ENCODE peak calls at places on chromosomes 2 and 18, in eight cellular contexts. One of them, this sample, is unnamed.

GRCh38 chr18:33581816-33582215 is 3.8 kb downstream of the ASXL3 start:
- DNase-seq in AG04450: no peak
- DNase-seq in heart left ventricle: no peak
- DNase-seq in psoas muscle: no peak
- DNase-seq in naive thymus-derived CD4-positive, alpha-beta T cell: no peak
- DNase-seq in dorsolateral prefrontal cortex: no peak
- DNase-seq in mammary epithelial cell: no peak
- DNase-seq in IMR-90: no peak
- DNase-seq in this sample: peak; percentile 15

GRCh38 chr18:22324191-22325131 is 93.3 kb downstream of the CTAGE1 start:
- DNase-seq in AG04450: no peak
- DNase-seq in heart left ventricle: peak; percentile 90
- DNase-seq in psoas muscle: peak; percentile 62
- DNase-seq in naive thymus-derived CD4-positive, alpha-beta T cell: no peak
- DNase-seq in dorsolateral prefrontal cortex: no peak
- DNase-seq in mammary epithelial cell: no peak
- DNase-seq in IMR-90: no peak
- DNase-seq in this sample: peak; percentile 81

GRCh38 chr2:153880926-153881325 is 9.2 kb downstream of the GALNT13 start:
- DNase-seq in AG04450: no peak
- DNase-seq in heart left ventricle: no peak
- DNase-seq in psoas muscle: no peak
- DNase-seq in naive thymus-derived CD4-positive, alpha-beta T cell: no peak
- DNase-seq in dorsolateral prefrontal cortex: no peak
- DNase-seq in mammary epithelial cell: no peak
- DNase-seq in IMR-90: no peak
- DNase-seq in this sample: no peak

GRCh38 chr2:50754514-50754913 is 277.4 kb downstream of the NRXN1 start:
- DNase-seq in AG04450: no peak
- DNase-seq in heart left ventricle: no peak
- DNase-seq in psoas muscle: no peak
- DNase-seq in naive thymus-derived CD4-positive, alpha-beta T cell: no peak
- DNase-seq in dorsolateral prefrontal cortex: no peak
- DNase-seq in mammary epithelial cell: no peak
- DNase-seq in IMR-90: no peak
- DNase-seq in this sample: no peak

GRCh38 chr2:86186431-86186830 is 8.8 kb downstream of the IMMT start:
- DNase-seq in AG04450: no peak
- DNase-seq in heart left ventricle: no peak
- DNase-seq in psoas muscle: no peak
- DNase-seq in naive thymus-derived CD4-positive, alpha-beta T cell: no peak
- DNase-seq in dorsolateral prefrontal cortex: no peak
- DNase-seq in mammary epithelial cell: no peak
- DNase-seq in IMR-90: no peak
- DNase-seq in this sample: peak; percentile 43

GRCh38 chr2:1721706-1722483 is 22.4 kb downstream of the PXDN start:
- DNase-seq in AG04450: no peak
- DNase-seq in heart left ventricle: no peak
- DNase-seq in psoas muscle: no peak
- DNase-seq in naive thymus-derived CD4-positive, alpha-beta T cell: no peak
- DNase-seq in dorsolateral prefrontal cortex: no peak
- DNase-seq in mammary epithelial cell: peak; percentile 92
- DNase-seq in IMR-90: peak; percentile 91
- DNase-seq in this sample: no peak

GRCh38 chr2:96164459-96165184 is 19.4 kb upstream of the DUSP2 start:
- DNase-seq in AG04450: no peak
- DNase-seq in heart left ventricle: no peak
- DNase-seq in psoas muscle: no peak
- DNase-seq in naive thymus-derived CD4-positive, alpha-beta T cell: peak; percentile 49
- DNase-seq in dorsolateral prefrontal cortex: peak; percentile 58
- DNase-seq in mammary epithelial cell: no peak
- DNase-seq in IMR-90: no peak
- DNase-seq in this sample: no peak

GRCh38 chr2:97723156-97724072 is 10.0 kb downstream of the ZAP70 start:
- DNase-seq in AG04450: no peak
- DNase-seq in heart left ventricle: no peak
- DNase-seq in psoas muscle: peak; percentile 48
- DNase-seq in naive thymus-derived CD4-positive, alpha-beta T cell: no peak
- DNase-seq in dorsolateral prefrontal cortex: no peak
- DNase-seq in mammary epithelial cell: no peak
- DNase-seq in IMR-90: no peak
- DNase-seq in this sample: no peak

GRCh38 chr2:74235041-74235440 is 36.6 kb downstream of the MTHFD2 start:
- DNase-seq in AG04450: no peak
- DNase-seq in heart left ventricle: no peak
- DNase-seq in psoas muscle: peak; percentile 14
- DNase-seq in naive thymus-derived CD4-positive, alpha-beta T cell: no peak
- DNase-seq in dorsolateral prefrontal cortex: no peak
- DNase-seq in mammary epithelial cell: no peak
- DNase-seq in IMR-90: no peak
- DNase-seq in this sample: no peak

GRCh38 chr2:107025869-107026380 is 140.0 kb upstream of the ST6GAL2 start:
- DNase-seq in AG04450: no peak
- DNase-seq in heart left ventricle: no peak
- DNase-seq in psoas muscle: no peak
- DNase-seq in naive thymus-derived CD4-positive, alpha-beta T cell: no peak
- DNase-seq in dorsolateral prefrontal cortex: no peak
- DNase-seq in mammary epithelial cell: no peak
- DNase-seq in IMR-90: peak; percentile 23
- DNase-seq in this sample: no peak

GRCh38 chr2:79750321-79750720 is 237.5 kb downstream of the CTNNA2 start:
- DNase-seq in AG04450: no peak
- DNase-seq in heart left ventricle: no peak
- DNase-seq in psoas muscle: no peak
- DNase-seq in naive thymus-derived CD4-positive, alpha-beta T cell: no peak
- DNase-seq in dorsolateral prefrontal cortex: no peak
- DNase-seq in mammary epithelial cell: no peak
- DNase-seq in IMR-90: no peak
- DNase-seq in this sample: no peak

GRCh38 chr2:240189686-240190085 is 49.2 kb upstream of the OTOS start:
- DNase-seq in AG04450: no peak
- DNase-seq in heart left ventricle: no peak
- DNase-seq in psoas muscle: no peak
- DNase-seq in naive thymus-derived CD4-positive, alpha-beta T cell: no peak
- DNase-seq in dorsolateral prefrontal cortex: no peak
- DNase-seq in mammary epithelial cell: no peak
- DNase-seq in IMR-90: no peak
- DNase-seq in this sample: no peak

GRCh38 chr2:158745067-158745865 is 49.9 kb upstream of the DAPL1 start:
- DNase-seq in AG04450: peak; percentile 39
- DNase-seq in heart left ventricle: peak; percentile 56
- DNase-seq in psoas muscle: no peak
- DNase-seq in naive thymus-derived CD4-positive, alpha-beta T cell: peak; percentile 36
- DNase-seq in dorsolateral prefrontal cortex: peak; percentile 49
- DNase-seq in mammary epithelial cell: peak; percentile 51
- DNase-seq in IMR-90: peak; percentile 74
- DNase-seq in this sample: peak; percentile 71

GRCh38 chr2:38056216-38056615 is 19.7 kb downstream of the CYP1B1 start:
- DNase-seq in AG04450: no peak
- DNase-seq in heart left ventricle: no peak
- DNase-seq in psoas muscle: no peak
- DNase-seq in naive thymus-derived CD4-positive, alpha-beta T cell: no peak
- DNase-seq in dorsolateral prefrontal cortex: no peak
- DNase-seq in mammary epithelial cell: peak; percentile 80
- DNase-seq in IMR-90: no peak
- DNase-seq in this sample: no peak

GRCh38 chr2:74267068-74267467 is 68.7 kb downstream of the MTHFD2 start:
- DNase-seq in AG04450: no peak
- DNase-seq in heart left ventricle: no peak
- DNase-seq in psoas muscle: no peak
- DNase-seq in naive thymus-derived CD4-positive, alpha-beta T cell: peak; percentile 77
- DNase-seq in dorsolateral prefrontal cortex: no peak
- DNase-seq in mammary epithelial cell: peak; percentile 10
- DNase-seq in IMR-90: no peak
- DNase-seq in this sample: no peak

GRCh38 chr2:190765386-190766173 is 115.0 kb upstream of the GLS start:
- DNase-seq in AG04450: peak; percentile 29
- DNase-seq in heart left ventricle: no peak
- DNase-seq in psoas muscle: no peak
- DNase-seq in naive thymus-derived CD4-positive, alpha-beta T cell: no peak
- DNase-seq in dorsolateral prefrontal cortex: no peak
- DNase-seq in mammary epithelial cell: peak; percentile 94
- DNase-seq in IMR-90: peak; percentile 89
- DNase-seq in this sample: no peak

GRCh38 chr2:8659735-8660492 is 21.9 kb upstream of the ID2 start:
- DNase-seq in AG04450: no peak
- DNase-seq in heart left ventricle: no peak
- DNase-seq in psoas muscle: no peak
- DNase-seq in naive thymus-derived CD4-positive, alpha-beta T cell: no peak
- DNase-seq in dorsolateral prefrontal cortex: no peak
- DNase-seq in mammary epithelial cell: no peak
- DNase-seq in IMR-90: no peak
- DNase-seq in this sample: peak; percentile 77

GRCh38 chr2:152600698-152601097 is 116.6 kb downstream of the PRPF40A start:
- DNase-seq in AG04450: no peak
- DNase-seq in heart left ventricle: no peak
- DNase-seq in psoas muscle: no peak
- DNase-seq in naive thymus-derived CD4-positive, alpha-beta T cell: no peak
- DNase-seq in dorsolateral prefrontal cortex: no peak
- DNase-seq in mammary epithelial cell: no peak
- DNase-seq in IMR-90: peak; percentile 32
- DNase-seq in this sample: no peak

GRCh38 chr2:204691911-204692510 is 146.7 kb downstream of the PARD3B start:
- DNase-seq in AG04450: peak; percentile 79
- DNase-seq in heart left ventricle: peak; percentile 36
- DNase-seq in psoas muscle: no peak
- DNase-seq in naive thymus-derived CD4-positive, alpha-beta T cell: peak; percentile 30
- DNase-seq in dorsolateral prefrontal cortex: no peak
- DNase-seq in mammary epithelial cell: peak; percentile 57
- DNase-seq in IMR-90: peak; percentile 91
- DNase-seq in this sample: no peak

GRCh38 chr2:26652361-26653041 is 11.3 kb upstream of the CIB4 start:
- DNase-seq in AG04450: peak; percentile 6
- DNase-seq in heart left ventricle: no peak
- DNase-seq in psoas muscle: peak; percentile 69
- DNase-seq in naive thymus-derived CD4-positive, alpha-beta T cell: no peak
- DNase-seq in dorsolateral prefrontal cortex: no peak
- DNase-seq in mammary epithelial cell: no peak
- DNase-seq in IMR-90: peak; percentile 12
- DNase-seq in this sample: no peak

GRCh38 chr2:3661149-3661660 is 3.2 kb downstream of the ALLC start:
- DNase-seq in AG04450: no peak
- DNase-seq in heart left ventricle: no peak
- DNase-seq in psoas muscle: no peak
- DNase-seq in naive thymus-derived CD4-positive, alpha-beta T cell: no peak
- DNase-seq in dorsolateral prefrontal cortex: no peak
- DNase-seq in mammary epithelial cell: no peak
- DNase-seq in IMR-90: peak; percentile 2
- DNase-seq in this sample: no peak

DNA sequence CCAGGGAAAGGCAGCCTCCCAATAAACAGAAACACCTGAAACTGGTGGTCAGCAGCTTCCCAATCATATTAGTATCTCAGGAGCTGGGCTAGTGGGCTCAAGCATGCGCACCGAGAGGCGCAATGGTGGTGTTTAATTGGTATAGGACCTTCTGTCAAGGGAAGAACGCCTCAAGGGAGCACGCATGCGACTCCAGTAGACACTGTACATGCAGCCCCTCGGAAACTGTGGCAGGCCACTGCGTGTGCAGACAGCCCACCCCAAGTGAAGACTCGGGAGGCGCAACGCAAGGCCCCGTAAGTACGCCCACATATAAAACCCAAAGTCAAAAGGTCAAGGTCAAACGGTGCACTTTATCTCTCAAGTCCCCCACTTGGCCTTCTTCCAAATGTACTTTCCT is 1405.8 kb downstream of the DPP10 start:
- DNase-seq in AG04450: no peak
- DNase-seq in heart left ventricle: no peak
- DNase-seq in psoas muscle: no peak
- DNase-seq in naive thymus-derived CD4-positive, alpha-beta T cell: no peak
- DNase-seq in dorsolateral prefrontal cortex: no peak
- DNase-seq in mammary epithelial cell: no peak
- DNase-seq in IMR-90: no peak
- DNase-seq in this sample: no peak
- H3K27ac ChIP-seq in AG04450: no peak overlapping the region
- H3K27ac ChIP-seq in heart left ventricle: no peak overlapping the region
- H3K27ac ChIP-seq in psoas muscle: no peak overlapping the region
- H3K27ac ChIP-seq in naive thymus-derived CD4-positive, alpha-beta T cell: no peak overlapping the region
- H3K27ac ChIP-seq in dorsolateral prefrontal cortex: no peak overlapping the region
- H3K27ac ChIP-seq in mammary epithelial cell: no peak overlapping the region
- H3K27ac ChIP-seq in IMR-90: no peak overlapping the region
- H3K27ac ChIP-seq in this sample: no peak overlapping the region

GRCh38 chr2:143607446-143608110 is 478.4 kb downstream of the ARHGAP15 start:
- DNase-seq in AG04450: no peak
- DNase-seq in heart left ventricle: no peak
- DNase-seq in psoas muscle: no peak
- DNase-seq in naive thymus-derived CD4-positive, alpha-beta T cell: no peak
- DNase-seq in dorsolateral prefrontal cortex: no peak
- DNase-seq in mammary epithelial cell: no peak
- DNase-seq in IMR-90: peak; percentile 68
- DNase-seq in this sample: no peak
- H3K4me3 ChIP-seq in AG04450: no peak overlapping the region
- H3K4me3 ChIP-seq in heart left ventricle: no peak overlapping the region
- H3K4me3 ChIP-seq in psoas muscle: no peak overlapping the region
- H3K4me3 ChIP-seq in naive thymus-derived CD4-positive, alpha-beta T cell: no peak overlapping the region
- H3K4me3 ChIP-seq in dorsolateral prefrontal cortex: no peak overlapping the region
- H3K4me3 ChIP-seq in mammary epithelial cell: no peak overlapping the region
- H3K4me3 ChIP-seq in IMR-90: no peak overlapping the region
- H3K4me3 ChIP-seq in this sample: no peak overlapping the region

DNA sequence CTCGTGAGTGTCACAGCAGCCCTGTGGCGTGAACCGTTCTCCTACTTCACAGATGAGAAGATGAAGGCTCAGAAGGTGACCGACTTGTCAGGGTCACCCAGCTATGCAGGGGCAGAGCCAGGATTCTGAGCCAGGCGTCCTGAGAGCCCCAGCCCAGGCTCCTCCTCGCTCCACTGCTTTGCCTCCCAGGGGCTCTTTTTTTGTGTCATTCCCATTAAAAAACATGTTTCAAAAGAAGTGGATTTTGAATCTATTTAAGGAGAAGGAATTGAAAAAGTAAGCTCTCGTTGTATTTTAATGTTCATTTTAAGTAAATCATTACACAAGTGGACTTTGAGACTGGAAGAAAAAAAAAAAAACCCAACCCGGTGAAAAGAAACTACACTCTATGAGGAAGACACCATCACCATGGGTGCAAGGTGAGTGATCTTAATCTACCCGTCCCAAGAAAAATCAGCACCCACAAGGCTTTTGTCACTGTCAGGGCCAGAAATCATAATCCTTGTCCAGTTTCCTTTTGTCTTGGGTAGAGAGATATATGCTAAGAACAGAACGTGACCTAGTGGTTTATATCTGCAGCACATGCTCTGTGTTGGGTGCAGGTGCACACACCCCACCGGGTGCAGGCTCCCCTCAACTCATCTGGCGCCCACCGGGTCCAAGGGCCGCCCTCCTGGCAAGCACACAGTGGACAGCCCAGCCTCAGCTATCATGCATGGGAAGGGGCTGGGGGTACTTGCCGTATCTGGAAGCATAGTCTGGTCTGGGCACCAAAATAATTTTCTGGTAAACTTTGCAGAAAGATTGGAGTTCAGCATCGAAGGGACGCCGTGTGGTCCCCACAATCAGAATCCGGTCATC is 73.5 kb upstream of the ASB18 start:
- DNase-seq in AG04450: no peak
- DNase-seq in heart left ventricle: no peak
- DNase-seq in psoas muscle: no peak
- DNase-seq in naive thymus-derived CD4-positive, alpha-beta T cell: no peak
- DNase-seq in dorsolateral prefrontal cortex: no peak
- DNase-seq in mammary epithelial cell: no peak
- DNase-seq in IMR-90: no peak
- DNase-seq in this sample: no peak
- H3K27ac ChIP-seq in AG04450: no peak overlapping the region
- H3K27ac ChIP-seq in heart left ventricle: peak overlapping the region; percentile 47
- H3K27ac ChIP-seq in psoas muscle: no peak overlapping the region
- H3K27ac ChIP-seq in naive thymus-derived CD4-positive, alpha-beta T cell: no peak overlapping the region
- H3K27ac ChIP-seq in dorsolateral prefrontal cortex: peak overlapping the region; percentile 74
- H3K27ac ChIP-seq in mammary epithelial cell: no peak overlapping the region
- H3K27ac ChIP-seq in IMR-90: no peak overlapping the region
- H3K27ac ChIP-seq in this sample: no peak overlapping the region

GRCh38 chr2:119435953-119436297 is 4.3 kb downstream of the TMEM37 start:
- DNase-seq in AG04450: no peak
- DNase-seq in heart left ventricle: no peak
- DNase-seq in psoas muscle: no peak
- DNase-seq in naive thymus-derived CD4-positive, alpha-beta T cell: no peak
- DNase-seq in dorsolateral prefrontal cortex: no peak
- DNase-seq in mammary epithelial cell: no peak
- DNase-seq in IMR-90: no peak
- DNase-seq in this sample: no peak
- H3K4me3 ChIP-seq in AG04450: no peak overlapping the region
- H3K4me3 ChIP-seq in heart left ventricle: no peak overlapping the region
- H3K4me3 ChIP-seq in psoas muscle: no peak overlapping the region
- H3K4me3 ChIP-seq in naive thymus-derived CD4-positive, alpha-beta T cell: no peak overlapping the region
- H3K4me3 ChIP-seq in dorsolateral prefrontal cortex: no peak overlapping the region
- H3K4me3 ChIP-seq in mammary epithelial cell: no peak overlapping the region
- H3K4me3 ChIP-seq in IMR-90: no peak overlapping the region
- H3K4me3 ChIP-seq in this sample: no peak overlapping the region

This sample was measured in right cardiac atrium.